ENCODE peak calls at places on chromosomes 7 and 10, in seven cellular contexts. W, J, A, S, X, T and Z are unnamed samples.

GRCh38 chr10:49162063-49162462 is 26.1 kb downstream of the TMEM273 start:
- DNase-seq in W (no peak), J (no peak), A (peak), S (no peak), X (no peak), T (no peak), Z (no peak)

GRCh38 chr7:70944516-70944915 is 187.4 kb upstream of the GALNT17 start:
- DNase-seq in W (no peak), J (no peak), A (no peak), S (no peak), X (no peak), T (no peak), Z (no peak)

GRCh38 chr7:157687158-157687557 is 350.4 kb downstream of the DNAJB6 start:
- DNase-seq in W (no peak), J (no peak), A (no peak), S (no peak), X (no peak), T (no peak), Z (no peak)

GRCh38 chr10:89852872-89853271 is 151.5 kb downstream of the KIF20B start:
- DNase-seq in W (no peak), J (no peak), A (no peak), S (no peak), X (no peak), T (no peak), Z (no peak)

GRCh38 chr7:43198599-43199090 is 86.2 kb downstream of the HECW1 start:
- DNase-seq in W (no peak), J (no peak), A (peak), S (no peak), X (no peak), T (no peak), Z (no peak)

GRCh38 chr10:112140110-112140755 is 43.3 kb downstream of the GPAM start:
- DNase-seq in W (peak), J (peak), A (peak), S (peak), X (peak), T (peak), Z (peak)

GRCh38 chr7:130154131-130154500 is 51.1 kb downstream of the TMEM209 start:
- DNase-seq in W (no peak), J (no peak), A (peak), S (no peak), X (no peak), T (no peak), Z (no peak)

GRCh38 chr7:45186261-45186813 is 28.7 kb downstream of the RAMP3 start:
- DNase-seq in W (no peak), J (no peak), A (peak), S (no peak), X (no peak), T (no peak), Z (no peak)

GRCh38 chr10:86775056-86775858 is 18.8 kb downstream of the BMPR1A start:
- DNase-seq in W (peak), J (peak), A (no peak), S (no peak), X (no peak), T (no peak), Z (no peak)

GRCh38 chr7:73668103-73668937 is 689 bp downstream of the VPS37D start:
- DNase-seq in W (peak), J (no peak), A (peak), S (peak), X (no peak), T (no peak), Z (peak)

DNA sequence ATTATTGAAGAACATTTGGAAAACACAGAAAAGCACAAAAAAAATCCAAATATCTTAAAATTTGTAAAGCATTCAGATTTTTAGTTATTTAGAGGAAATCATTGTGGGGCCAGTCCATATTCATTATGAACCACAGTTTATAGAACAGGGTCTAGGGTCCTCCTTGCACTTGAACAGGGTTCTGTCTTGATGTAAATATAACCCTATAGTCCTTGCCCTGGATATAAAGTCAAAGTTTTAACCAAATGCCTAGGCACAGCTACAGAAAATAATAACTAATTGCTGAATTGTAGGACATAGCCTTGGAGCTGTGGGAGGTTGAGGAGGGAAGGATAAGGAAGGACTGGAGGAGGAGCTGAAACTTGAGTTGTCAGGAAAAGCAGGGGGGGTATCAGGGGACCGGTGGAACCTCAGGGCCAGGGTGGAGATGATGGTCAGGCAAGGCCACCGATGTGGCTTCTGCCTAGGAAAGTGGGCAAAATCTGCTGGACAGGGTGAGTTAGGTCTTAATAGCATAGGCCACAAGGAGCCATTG is 25.7 kb downstream of the CASP7 start:
- DNase-seq in W (no peak), J (no peak), A (no peak), S (no peak), X (no peak), T (no peak), Z (no peak)
- TF ChIP-seq CTCF in W (no peak), J (no peak), A (no peak), S (no peak), X (no peak), T (no peak), Z (no peak)

GRCh38 chr7:89002942-89003618 is 207.5 kb upstream of the TEX47 start:
- DNase-seq in W (no peak), J (peak), A (no peak), S (no peak), X (no peak), T (no peak), Z (no peak)

GRCh38 chr7:89001306-89001705 is 205.8 kb upstream of the TEX47 start:
- DNase-seq in W (no peak), J (no peak), A (no peak), S (no peak), X (no peak), T (no peak), Z (no peak)

GRCh38 chr7:89003619-89003956 is 208.1 kb upstream of the TEX47 start:
- DNase-seq in W (no peak), J (peak), A (no peak), S (no peak), X (no peak), T (no peak), Z (no peak)
- H3K4me3 ChIP-seq in W (no peak), J (no peak), A (no peak), S (no peak), X (no peak), T (no peak), Z (no peak)

GRCh38 chr7:127245582-127245981 is 7.2 kb downstream of the GRM8 start:
- DNase-seq in W (no peak), J (no peak), A (no peak), S (no peak), X (no peak), T (no peak), Z (no peak)

GRCh38 chr7:127239814-127240213 is 12.9 kb downstream of the GRM8 start:
- DNase-seq in W (no peak), J (peak), A (peak), S (no peak), X (no peak), T (no peak), Z (peak)
- TF ChIP-seq CTCF in W (peak), J (peak), A (peak), S (no peak), X (no peak), T (no peak), Z (peak)

GRCh38 chr10:80414126-80414898 is 6.0 kb downstream of the PRXL2A start:
- DNase-seq in W (peak), J (no peak), A (no peak), S (no peak), X (no peak), T (peak), Z (peak)

GRCh38 chr10:80411681-80412230 is 3.4 kb downstream of the PRXL2A start:
- DNase-seq in W (no peak), J (no peak), A (no peak), S (no peak), X (no peak), T (no peak), Z (no peak)

GRCh38 chr10:80412521-80412920 is 4.2 kb downstream of the PRXL2A start:
- DNase-seq in W (no peak), J (no peak), A (no peak), S (no peak), X (no peak), T (no peak), Z (no peak)

GRCh38 chr10:80411267-80411668 is 2.9 kb downstream of the PRXL2A start:
- DNase-seq in W (peak), J (no peak), A (no peak), S (peak), X (no peak), T (peak), Z (peak)

DNA sequence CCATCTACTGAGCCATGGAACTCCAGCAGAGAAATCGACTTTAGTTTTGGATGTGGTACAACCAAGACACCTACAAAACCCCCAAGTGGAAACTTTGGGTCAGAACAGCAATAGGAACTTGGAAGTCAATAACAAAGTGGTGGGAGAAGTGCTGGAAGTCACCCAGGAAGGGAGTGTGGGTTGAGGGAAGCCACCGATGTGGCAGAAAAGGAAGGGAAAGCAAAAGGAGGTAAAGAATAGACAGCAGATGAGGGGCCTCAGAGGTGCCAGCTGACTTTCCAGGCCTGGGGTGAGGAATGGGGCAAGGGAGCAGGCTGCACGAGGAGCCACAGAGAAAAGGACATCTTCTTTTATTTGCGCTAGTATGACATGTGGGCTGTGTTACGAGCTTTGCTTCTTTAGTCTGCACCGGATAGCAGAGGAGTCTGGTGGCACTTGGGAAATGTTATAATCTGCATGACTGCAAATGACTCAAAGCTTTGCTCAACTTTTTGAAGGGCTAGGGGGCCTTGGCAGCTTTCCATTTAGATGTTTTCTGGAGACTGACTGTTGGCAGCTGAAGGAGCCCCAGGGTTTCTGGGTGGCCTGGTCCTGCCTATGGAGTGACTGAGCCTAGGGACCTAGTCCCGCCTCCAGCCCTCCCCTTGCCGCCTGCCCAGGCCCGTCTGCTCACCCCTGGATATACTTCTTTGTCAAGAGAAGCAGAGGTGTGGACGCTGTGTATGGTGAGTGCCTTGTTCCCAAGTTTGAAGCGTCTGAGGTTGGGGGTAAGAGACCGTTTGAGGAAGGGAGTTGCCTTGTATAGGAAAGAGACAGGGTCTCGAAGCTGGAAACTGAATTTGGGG is 5.0 kb downstream of the PRXL2A start:
- DNase-seq in W (peak), J (no peak), A (no peak), S (no peak), X (no peak), T (no peak), Z (peak)
- H3K4me3 ChIP-seq in W (no peak), J (no peak), A (no peak), S (no peak), X (no peak), T (no peak), Z (no peak)

GRCh38 chr7:151817315-151817690 is 59.6 kb downstream of the PRKAG2 start:
- DNase-seq in W (no peak), J (no peak), A (no peak), S (no peak), X (no peak), T (no peak), Z (no peak)

GRCh38 chr7:151817981-151818673 is 58.8 kb downstream of the PRKAG2 start:
- DNase-seq in W (no peak), J (no peak), A (no peak), S (no peak), X (no peak), T (no peak), Z (no peak)

GRCh38 chr7:151819826-151820225 is 57.1 kb downstream of the PRKAG2 start:
- DNase-seq in W (no peak), J (no peak), A (no peak), S (no peak), X (no peak), T (peak), Z (no peak)

GRCh38 chr7:151820486-151821105 is 56.3 kb downstream of the PRKAG2 start:
- DNase-seq in W (no peak), J (no peak), A (no peak), S (no peak), X (no peak), T (no peak), Z (no peak)

DNA sequence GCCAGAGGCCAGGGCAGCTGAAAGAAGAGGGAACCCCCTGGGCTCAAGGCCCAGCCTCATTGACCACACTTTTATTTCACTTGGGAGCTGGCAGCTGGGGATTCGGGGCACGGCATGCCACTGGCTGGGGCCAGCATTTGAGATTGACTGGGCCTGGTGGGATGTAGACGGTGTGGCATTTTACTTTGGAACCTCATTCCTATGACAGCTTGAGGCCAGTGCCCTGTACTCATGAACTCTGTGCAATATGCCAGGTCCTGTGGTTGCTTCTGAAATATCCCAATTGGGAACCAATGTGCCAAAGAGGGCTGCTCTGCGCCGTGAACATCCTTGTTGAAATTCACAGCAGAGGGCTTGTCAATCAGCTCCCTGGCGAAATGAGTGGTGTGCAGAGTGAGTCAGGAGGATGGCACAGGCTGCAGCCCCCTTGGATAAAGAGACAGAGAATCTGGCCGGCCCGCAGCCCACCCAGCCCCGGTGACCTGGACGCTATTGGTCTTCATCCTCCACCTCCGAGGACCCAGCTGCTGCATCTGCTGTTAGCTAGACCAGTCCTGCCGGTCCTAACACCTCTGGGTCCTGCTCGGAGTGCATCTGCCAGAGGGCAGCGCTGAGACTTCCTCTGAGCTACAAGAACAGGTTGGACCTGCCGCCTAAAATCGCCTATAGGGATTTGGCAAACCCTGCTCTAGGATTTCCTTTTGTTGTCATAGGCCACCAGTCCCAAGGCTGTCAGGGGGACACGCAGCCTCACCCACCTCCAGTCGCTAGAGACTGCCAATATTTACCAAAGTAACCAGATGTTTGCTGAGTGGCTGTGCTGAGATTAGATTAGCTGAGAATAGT is 58.0 kb downstream of the PRKAG2 start:
- DNase-seq in W (no peak), J (no peak), A (peak), S (no peak), X (no peak), T (no peak), Z (no peak)
- TF ChIP-seq CTCF in W (no peak), J (no peak), A (peak), S (no peak), X (no peak), T (no peak), Z (no peak)

GRCh38 chr7:50657341-50657873 is 92.2 kb upstream of the DDC start:
- DNase-seq in W (no peak), J (peak), A (peak), S (peak), X (no peak), T (peak), Z (no peak)
- H3K4me3 ChIP-seq in W (no peak), J (no peak), A (no peak), S (no peak), X (no peak), T (no peak), Z (no peak)

GRCh38 chr10:124590216-124591122 is 128.8 kb downstream of the LHPP start:
- DNase-seq in W (no peak), J (no peak), A (no peak), S (peak), X (no peak), T (no peak), Z (no peak)
- TF ChIP-seq CTCF in W (no peak), J (no peak), A (no peak), S (no peak), X (no peak), T (no peak), Z (no peak)

GRCh38 chr7:155281411-155281969 is 16.2 kb upstream of the INSIG1 start:
- DNase-seq in W (no peak), J (no peak), A (no peak), S (no peak), X (no peak), T (no peak), Z (no peak)

GRCh38 chr7:155280446-155281410 is 16.9 kb upstream of the INSIG1 start:
- DNase-seq in W (no peak), J (no peak), A (no peak), S (no peak), X (no peak), T (no peak), Z (no peak)

GRCh38 chr7:155277385-155277994 is 20.2 kb upstream of the INSIG1 start:
- DNase-seq in W (no peak), J (no peak), A (no peak), S (no peak), X (no peak), T (no peak), Z (no peak)

GRCh38 chr7:155278921-155279320 is 18.8 kb upstream of the INSIG1 start:
- DNase-seq in W (no peak), J (no peak), A (no peak), S (no peak), X (no peak), T (no peak), Z (no peak)

DNA sequence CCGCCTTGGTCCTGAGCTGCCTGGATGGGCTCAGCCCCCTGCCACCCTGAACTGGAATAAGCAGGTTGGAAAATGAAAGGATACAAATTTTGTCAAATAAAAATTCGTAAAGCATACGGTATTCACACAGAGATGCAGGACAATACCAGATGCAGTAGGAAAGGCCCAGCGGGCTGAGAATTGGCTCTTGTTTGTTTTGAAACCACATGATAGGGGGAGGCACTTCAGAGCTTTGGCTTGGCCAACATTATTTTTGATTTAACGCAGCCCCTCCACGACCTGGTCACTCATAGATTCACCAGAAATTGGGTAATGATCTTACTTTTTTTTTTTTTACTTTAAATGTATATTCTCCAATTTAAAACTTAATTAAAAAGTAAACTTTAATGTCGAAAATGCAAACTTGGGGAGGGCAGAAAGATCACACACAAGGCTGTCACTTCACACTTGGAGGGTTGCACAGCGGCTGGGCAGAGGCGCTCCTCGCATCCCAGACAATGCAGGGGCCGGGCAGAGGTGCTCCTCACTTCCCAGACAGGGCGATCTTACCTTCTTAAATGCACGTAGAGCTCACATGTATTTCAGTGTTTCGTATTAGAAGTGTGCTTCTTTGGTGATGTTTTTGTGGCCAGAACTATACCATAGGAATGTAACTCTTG is 17.8 kb upstream of the INSIG1 start:
- DNase-seq in W (no peak), J (no peak), A (no peak), S (no peak), X (no peak), T (no peak), Z (no peak)
- H3K4me3 ChIP-seq in W (no peak), J (no peak), A (no peak), S (no peak), X (no peak), T (no peak), Z (no peak)

GRCh38 chr10:123564631-123565030 is 101.5 kb upstream of the GPR26 start:
- DNase-seq in W (no peak), J (no peak), A (peak), S (no peak), X (no peak), T (no peak), Z (no peak)

GRCh38 chr10:123562387-123562786 is 103.8 kb upstream of the GPR26 start:
- DNase-seq in W (no peak), J (no peak), A (peak), S (no peak), X (no peak), T (no peak), Z (no peak)

GRCh38 chr10:123563994-123564393 is 102.2 kb upstream of the GPR26 start:
- DNase-seq in W (no peak), J (no peak), A (peak), S (no peak), X (no peak), T (no peak), Z (no peak)

GRCh38 chr10:123563581-123563855 is 102.6 kb upstream of the GPR26 start:
- DNase-seq in W (no peak), J (no peak), A (peak), S (no peak), X (no peak), T (no peak), Z (no peak)

DNA sequence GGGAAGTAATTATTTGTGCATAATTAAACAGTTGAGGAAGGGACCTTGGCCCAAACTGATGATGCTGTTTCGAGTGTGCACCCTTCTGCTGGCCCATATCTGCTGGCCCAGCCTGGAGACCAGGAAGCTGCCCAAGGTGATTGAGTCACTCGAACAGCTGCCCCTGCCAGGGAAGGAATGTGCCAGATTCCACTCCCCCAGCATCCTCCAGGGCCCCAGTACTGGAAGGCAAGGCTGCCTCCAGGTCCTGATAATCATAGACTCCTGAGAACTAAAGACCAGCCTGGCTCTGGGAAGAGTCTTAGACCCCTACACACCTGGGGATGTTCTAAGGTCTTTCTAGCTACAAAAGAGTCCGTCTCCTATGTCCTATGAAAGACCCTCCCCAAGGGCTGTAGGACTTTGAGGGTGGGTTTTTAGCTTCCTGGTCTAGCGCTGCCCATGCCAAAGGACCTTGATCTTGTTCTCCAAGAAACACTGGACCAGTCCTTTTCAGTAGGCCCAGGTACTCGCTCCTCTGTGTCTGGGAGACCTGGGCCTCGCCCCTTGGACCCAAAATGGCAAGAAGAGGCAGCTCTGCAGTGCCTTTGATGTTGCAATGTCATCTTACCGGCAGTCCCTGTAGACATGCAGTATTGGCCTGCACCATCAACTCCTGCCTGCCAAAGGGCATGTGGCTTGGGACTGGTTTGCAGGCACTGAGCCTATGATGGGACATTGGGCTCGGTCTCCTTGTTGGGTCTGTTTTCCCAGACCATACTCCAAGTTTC is 103.2 kb upstream of the GPR26 start:
- DNase-seq in W (no peak), J (no peak), A (peak), S (no peak), X (no peak), T (no peak), Z (no peak)
- TF ChIP-seq CTCF in W (no peak), J (no peak), A (no peak), S (no peak), X (no peak), T (no peak), Z (no peak)